ENCODE peak calls at places on chromosomes 4 and X, in four cellular contexts. One of them, this sample, is unnamed. For H3K4me1, the result is how much of the 10 kb centered on the place peaks cover.

GRCh38 chrX:145502670-145503069 is 255.4 kb downstream of the SPANXN1 start:
- DNase-seq in SK-N-SH: no peak
- DNase-seq in aorta: no peak
- DNase-seq in right lobe of liver: no peak
- DNase-seq in this sample: no peak

GRCh38 chrX:143571521-143571920 is 54.2 kb upstream of the SPANXN3 start:
- DNase-seq in right lobe of liver: no peak
- DNase-seq in SK-N-SH: no peak
- DNase-seq in aorta: no peak
- DNase-seq in this sample: no peak

GRCh38 chr4:148515248-148515647 is 73.0 kb upstream of the NR3C2 start:
- DNase-seq in right lobe of liver: no peak
- DNase-seq in SK-N-SH: no peak
- DNase-seq in aorta: no peak
- DNase-seq in this sample: no peak

GRCh38 chr4:123096038-123096437 is 173.6 kb upstream of the NUDT6 start:
- DNase-seq in SK-N-SH: no peak
- DNase-seq in right lobe of liver: no peak
- DNase-seq in aorta: no peak
- DNase-seq in this sample: no peak

GRCh38 chrX:15413101-15413500 is 28.9 kb upstream of the VEGFD start:
- DNase-seq in right lobe of liver: peak
- DNase-seq in SK-N-SH: no peak
- DNase-seq in aorta: no peak
- DNase-seq in this sample: no peak

GRCh38 chr4:113116414-113117345 is 67.2 kb downstream of the ANK2 start:
- DNase-seq in aorta: no peak
- DNase-seq in SK-N-SH: no peak
- DNase-seq in right lobe of liver: no peak
- DNase-seq in this sample: no peak

GRCh38 chrX:331772-332495 is 13.3 kb upstream of the GTPBP6 start:
- DNase-seq in right lobe of liver: peak
- DNase-seq in aorta: peak
- DNase-seq in SK-N-SH: no peak
- DNase-seq in this sample: peak

GRCh38 chr4:69649207-69649606 is 3.8 kb downstream of the UGT2A1 start:
- DNase-seq in right lobe of liver: no peak
- DNase-seq in SK-N-SH: no peak
- DNase-seq in aorta: no peak
- DNase-seq in this sample: no peak

GRCh38 chr4:163895369-163896005 is 401.0 kb downstream of the TMA16 start:
- DNase-seq in right lobe of liver: no peak
- DNase-seq in aorta: no peak
- DNase-seq in SK-N-SH: no peak
- DNase-seq in this sample: no peak

GRCh38 chrX:43615677-43616076 is 40.4 kb upstream of the MAOA start:
- DNase-seq in right lobe of liver: no peak
- DNase-seq in aorta: no peak
- DNase-seq in SK-N-SH: no peak
- DNase-seq in this sample: no peak

GRCh38 chrX:155841232-155841631 is 39.9 kb upstream of the VAMP7 start:
- DNase-seq in right lobe of liver: no peak
- DNase-seq in aorta: no peak
- DNase-seq in SK-N-SH: no peak
- DNase-seq in this sample: no peak

GRCh38 chrX:87900320-87900908 is 382.8 kb downstream of the KLHL4 start:
- DNase-seq in SK-N-SH: no peak
- DNase-seq in right lobe of liver: no peak
- DNase-seq in aorta: no peak
- DNase-seq in this sample: no peak

GRCh38 chr4:154590329-154591006 is at the start of gene FGA:
- DNase-seq in aorta: no peak
- DNase-seq in SK-N-SH: no peak
- DNase-seq in right lobe of liver: peak
- DNase-seq in this sample: no peak

GRCh38 chr4:47650584-47651130 is 165.6 kb downstream of the ATP10D start:
- DNase-seq in SK-N-SH: no peak
- DNase-seq in right lobe of liver: no peak
- DNase-seq in aorta: no peak
- DNase-seq in this sample: no peak

GRCh38 chr4:189804884-189805283 is 135.8 kb upstream of the FRG1 start:
- DNase-seq in right lobe of liver: no peak
- DNase-seq in SK-N-SH: no peak
- DNase-seq in aorta: no peak
- DNase-seq in this sample: peak

GRCh38 chr4:85128246-85129204 is 162.0 kb upstream of the WDFY3 start:
- DNase-seq in SK-N-SH: no peak
- DNase-seq in aorta: no peak
- DNase-seq in right lobe of liver: no peak
- DNase-seq in this sample: no peak

GRCh38 chr4:55444822-55445221 is 49.1 kb downstream of the TMEM165 start:
- DNase-seq in aorta: no peak
- DNase-seq in SK-N-SH: no peak
- DNase-seq in right lobe of liver: no peak
- DNase-seq in this sample: no peak

GRCh38 chr4:63505714-63506460 is 903.4 kb downstream of the TECRL start:
- DNase-seq in aorta: no peak
- DNase-seq in SK-N-SH: no peak
- DNase-seq in right lobe of liver: no peak
- DNase-seq in this sample: no peak

GRCh38 chr4:17324431-17324830 is 187.5 kb downstream of the QDPR start:
- DNase-seq in aorta: no peak
- DNase-seq in right lobe of liver: no peak
- DNase-seq in SK-N-SH: peak
- DNase-seq in this sample: no peak

GRCh38 chr4:108168672-108169562 is at the start of gene LEF1:
- DNase-seq in aorta: peak
- DNase-seq in right lobe of liver: no peak
- DNase-seq in SK-N-SH: peak
- DNase-seq in this sample: no peak

GRCh38 chrX:20412871-20413486 is 146.3 kb upstream of the RPS6KA3 start:
- DNase-seq in SK-N-SH: no peak
- DNase-seq in right lobe of liver: no peak
- DNase-seq in aorta: peak
- DNase-seq in this sample: peak

GRCh38 chr4:125096662-125097061 is 218.1 kb upstream of the FAT4 start:
- DNase-seq in SK-N-SH: no peak
- DNase-seq in aorta: no peak
- DNase-seq in right lobe of liver: no peak
- DNase-seq in this sample: no peak

GRCh38 chr4:89158884-89159503 is 47.7 kb downstream of the TIGD2 start:
- DNase-seq in right lobe of liver: no peak
- DNase-seq in aorta: no peak
- DNase-seq in SK-N-SH: peak
- DNase-seq in this sample: no peak

GRCh38 chrX:34877451-34877850 is 65.1 kb upstream of the FAM47B start:
- DNase-seq in SK-N-SH: no peak
- DNase-seq in right lobe of liver: no peak
- DNase-seq in aorta: no peak
- DNase-seq in this sample: no peak

GRCh38 chr4:183688216-183688615 is 29.1 kb downstream of the TRAPPC11 start:
- DNase-seq in aorta: no peak
- DNase-seq in right lobe of liver: no peak
- DNase-seq in SK-N-SH: no peak
- DNase-seq in this sample: no peak

GRCh38 chr4:71396382-71396781 is 57.6 kb downstream of the SLC4A4 start:
- DNase-seq in SK-N-SH: no peak
- DNase-seq in aorta: no peak
- DNase-seq in right lobe of liver: no peak
- DNase-seq in this sample: no peak

GRCh38 chrX:47587091-47587891 is 5.1 kb downstream of the TIMP1 start:
- DNase-seq in right lobe of liver: no peak
- DNase-seq in aorta: no peak
- DNase-seq in SK-N-SH: no peak
- DNase-seq in this sample: no peak

GRCh38 chr4:24547979-24548378 is 36.4 kb downstream of the DHX15 start:
- DNase-seq in aorta: no peak
- DNase-seq in SK-N-SH: no peak
- DNase-seq in right lobe of liver: no peak
- DNase-seq in this sample: no peak

DNA sequence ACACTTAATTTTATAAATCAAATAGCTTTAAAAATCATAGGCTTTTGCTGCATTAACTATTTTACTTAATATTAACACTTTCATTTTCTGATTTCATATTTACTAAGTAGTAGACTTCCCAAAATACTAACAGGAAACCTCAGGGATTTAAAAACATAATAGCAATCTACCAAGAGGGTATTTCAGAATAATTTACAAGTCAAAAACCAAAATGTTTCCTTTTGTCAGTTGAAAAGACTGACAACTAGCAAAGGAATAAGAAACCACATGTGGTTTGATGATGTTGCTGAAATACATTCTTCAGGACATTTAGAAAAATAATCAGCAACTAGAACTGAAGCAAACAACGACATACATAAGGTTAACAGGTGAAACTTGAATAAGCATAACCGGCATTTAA is 40.1 kb downstream of the DHX15 start:
- DNase-seq in right lobe of liver: no peak
- DNase-seq in aorta: no peak
- DNase-seq in SK-N-SH: no peak
- DNase-seq in this sample: no peak
- H3K27ac ChIP-seq in right lobe of liver: no peak
- H3K27ac ChIP-seq in aorta: no peak
- H3K27ac ChIP-seq in SK-N-SH: no peak
- H3K27ac ChIP-seq in this sample: no peak

GRCh38 chrX:40169193-40170086 is 71.7 kb upstream of the BCOR start:
- DNase-seq in right lobe of liver: peak
- DNase-seq in aorta: peak
- DNase-seq in SK-N-SH: peak
- DNase-seq in this sample: no peak
- H3K4me1 ChIP-seq in right lobe of liver: under half
- H3K4me1 ChIP-seq in aorta: under half
- H3K4me1 ChIP-seq in SK-N-SH: half or more
- H3K4me1 ChIP-seq in this sample: half or more

GRCh38 chrX:3271485-3272186 is 74.8 kb downstream of the MXRA5 start:
- DNase-seq in aorta: no peak
- DNase-seq in right lobe of liver: no peak
- DNase-seq in SK-N-SH: no peak
- DNase-seq in this sample: no peak
- H3K4me3 ChIP-seq in aorta: no peak
- H3K4me3 ChIP-seq in right lobe of liver: no peak
- H3K4me3 ChIP-seq in SK-N-SH: no peak
- H3K4me3 ChIP-seq in this sample: peak

DNA sequence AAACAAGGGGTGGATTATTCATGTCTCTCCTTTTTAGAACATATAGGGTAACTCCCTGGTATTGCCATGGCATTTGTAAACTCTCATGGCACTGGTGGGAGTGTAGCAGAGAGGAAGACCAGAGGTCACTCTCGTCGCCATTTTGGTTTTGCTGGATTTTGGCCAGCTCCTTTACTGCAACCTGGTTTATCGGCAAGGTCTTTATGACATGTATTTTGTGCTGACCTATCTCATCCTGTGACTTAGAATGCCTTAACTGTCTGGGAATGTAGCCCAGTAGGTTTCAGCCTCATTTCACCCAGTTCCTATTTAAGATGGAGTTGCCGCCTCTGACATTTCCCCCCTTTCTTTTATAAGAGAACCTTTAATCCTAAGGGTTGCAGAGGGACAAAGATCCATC is 45.8 kb downstream of the MGST2 start:
- DNase-seq in right lobe of liver: no peak
- DNase-seq in SK-N-SH: no peak
- DNase-seq in aorta: no peak
- DNase-seq in this sample: no peak
- H3K27ac ChIP-seq in right lobe of liver: no peak
- H3K27ac ChIP-seq in SK-N-SH: no peak
- H3K27ac ChIP-seq in aorta: peak
- H3K27ac ChIP-seq in this sample: peak

DNA sequence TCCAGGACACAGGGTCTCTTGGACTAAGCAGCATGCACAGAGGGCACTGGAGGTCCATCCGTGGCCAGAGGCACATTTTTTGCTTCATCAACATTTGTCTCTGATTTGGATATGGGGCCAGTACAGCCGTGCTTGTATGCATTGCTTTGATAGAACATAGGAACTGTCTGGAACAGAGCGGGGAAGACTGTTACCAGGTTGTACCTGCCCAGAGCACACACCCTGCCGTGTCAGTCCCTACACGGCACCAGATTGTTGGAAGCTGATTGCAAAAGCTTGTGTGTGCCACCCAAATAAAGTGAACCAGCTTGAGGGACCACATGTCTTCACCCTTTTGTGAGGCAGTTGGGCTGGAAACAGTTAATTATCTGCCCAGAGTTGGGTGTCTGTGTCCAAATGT is 21.0 kb downstream of the KLF3 start:
- DNase-seq in aorta: no peak
- DNase-seq in SK-N-SH: peak
- DNase-seq in right lobe of liver: no peak
- DNase-seq in this sample: no peak
- H3K4me1 ChIP-seq in aorta: under half
- H3K4me1 ChIP-seq in SK-N-SH: under half
- H3K4me1 ChIP-seq in right lobe of liver: under half
- H3K4me1 ChIP-seq in this sample: half or more

GRCh38 chr4:68368566-68369473 is 18.9 kb upstream of the YTHDC1 start:
- DNase-seq in SK-N-SH: no peak
- DNase-seq in right lobe of liver: no peak
- DNase-seq in aorta: no peak
- DNase-seq in this sample: no peak
- H3K4me3 ChIP-seq in SK-N-SH: no peak
- H3K4me3 ChIP-seq in right lobe of liver: no peak
- H3K4me3 ChIP-seq in aorta: no peak
- H3K4me3 ChIP-seq in this sample: no peak

GRCh38 chr4:94500696-94501095 is 49.0 kb downstream of the PDLIM5 start:
- DNase-seq in SK-N-SH: no peak
- DNase-seq in aorta: no peak
- DNase-seq in right lobe of liver: no peak
- DNase-seq in this sample: peak
- H3K27ac ChIP-seq in SK-N-SH: no peak
- H3K27ac ChIP-seq in aorta: no peak
- H3K27ac ChIP-seq in right lobe of liver: no peak
- H3K27ac ChIP-seq in this sample: peak

DNA sequence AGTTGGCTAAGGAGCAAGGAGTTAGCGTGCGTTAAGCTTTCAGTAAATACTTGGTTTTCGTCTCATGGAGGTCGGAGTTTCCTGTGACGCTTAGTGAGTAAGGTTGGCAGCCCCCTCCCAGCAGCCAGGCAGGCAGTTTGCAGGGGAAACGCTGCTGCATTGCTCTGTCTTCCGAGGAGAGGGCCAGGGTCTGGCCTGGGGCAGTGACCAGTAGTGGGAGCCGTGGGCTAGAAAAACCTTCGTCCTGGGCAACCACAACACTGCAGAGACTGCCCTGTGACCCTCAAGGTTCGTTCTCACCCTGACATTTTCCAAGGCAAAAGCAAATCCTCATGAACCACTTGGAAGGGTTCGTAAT is 432 bp downstream of the TMEM175 start:
- DNase-seq in aorta: no peak
- DNase-seq in SK-N-SH: peak
- DNase-seq in right lobe of liver: no peak
- DNase-seq in this sample: no peak
- H3K4me1 ChIP-seq in aorta: under half
- H3K4me1 ChIP-seq in SK-N-SH: under half
- H3K4me1 ChIP-seq in right lobe of liver: under half
- H3K4me1 ChIP-seq in this sample: half or more

This sample was measured in left ventricle myocardium inferior.